ENCODE peak calls at places on chromosomes 1 and 21, in five cellular contexts. F is GM12864; O is A673; R is stimulated activated CD4-positive, alpha-beta T cell treated with anti-CD3 and anti-CD28 coated beads, TNF-alpha, amount 100 ng/mL, for 48 hours; Q is iPS-NIHi11. Z is an unnamed sample.

GRCh38 chr1:59625388-59625787 is 189.4 kb upstream of the HOOK1 start:
- DNase-seq in F (no peak), O (no peak), R (no peak), Q (no peak), Z (no peak)

GRCh38 chr1:226973371-226973897 is 33.3 kb downstream of the COQ8A start:
- DNase-seq in F (no peak), O (no peak), R (no peak), Q (no peak), Z (peak; percentile 44)

GRCh38 chr1:110880708-110881374 is 7.9 kb downstream of the CD53 start:
- DNase-seq in F (no peak), O (no peak), R (no peak), Q (no peak), Z (no peak)

GRCh38 chr1:99546432-99547416 is 99.2 kb upstream of the PALMD start:
- DNase-seq in F (no peak), O (no peak), R (no peak), Q (no peak), Z (no peak)

GRCh38 chr1:230215049-230215448 is 148.0 kb downstream of the GALNT2 start:
- DNase-seq in F (no peak), O (peak; percentile 67), R (no peak), Q (no peak), Z (no peak)

GRCh38 chr1:21649315-21649714 is 19.8 kb downstream of the RAP1GAP start:
- DNase-seq in F (no peak), O (no peak), R (no peak), Q (no peak), Z (no peak)

GRCh38 chr21:44402323-44403105 is 49.1 kb downstream of the TRPM2 start:
- DNase-seq in F (no peak), O (no peak), R (no peak), Q (no peak), Z (peak; percentile 47)

GRCh38 chr1:40784141-40784770 is 669 bp downstream of the KCNQ4 start:
- DNase-seq in F (no peak), O (no peak), R (no peak), Q (peak; percentile 82), Z (peak; percentile 80)

GRCh38 chr1:216500273-216500967 is 77.2 kb upstream of the USH2A start:
- DNase-seq in F (no peak), O (no peak), R (no peak), Q (no peak), Z (no peak)

GRCh38 chr21:16913010-16913409 is 599.8 kb upstream of the CXADR start:
- DNase-seq in F (no peak), O (no peak), R (no peak), Q (peak; percentile 37), Z (peak; percentile 46)

GRCh38 chr1:109115685-109116084 is 1.8 kb downstream of the ELAPOR1 start:
- DNase-seq in F (no peak), O (no peak), R (no peak), Q (no peak), Z (no peak)

GRCh38 chr21:42389449-42389835 is 6.4 kb downstream of the TMPRSS3 start:
- DNase-seq in F (no peak), O (no peak), R (no peak), Q (peak; percentile 77), Z (no peak)

GRCh38 chr1:156128749-156129682 is 14.5 kb downstream of the LMNA start:
- DNase-seq in F (no peak), O (no peak), R (no peak), Q (no peak), Z (no peak)

GRCh38 chr1:232704694-232705680 is 75.1 kb upstream of the SIPA1L2 start:
- DNase-seq in F (no peak), O (peak; percentile 77), R (no peak), Q (no peak), Z (no peak)

GRCh38 chr1:85047472-85048295 is 616 bp downstream of the MCOLN3 start:
- DNase-seq in F (no peak), O (no peak), R (no peak), Q (peak; percentile 52), Z (peak; percentile 76)

GRCh38 chr1:246961939-246962373 is 30.2 kb upstream of the AHCTF1 start:
- DNase-seq in F (no peak), O (no peak), R (no peak), Q (no peak), Z (no peak)